ENCODE peak calls at places on chromosomes 4 and X, in seven cellular contexts. One of them, this sample, is unnamed.

GRCh38 chr4:141890279-141890678 is 253.9 kb downstream of the IL15 start:
- DNase-seq in cardiac fibroblast: peak; percentile 21
- DNase-seq in Kasumi-1: no peak
- DNase-seq in HT1080: no peak
- DNase-seq in foreskin fibroblast: no peak
- DNase-seq in GOT3: no peak
- DNase-seq in left lung: no peak
- DNase-seq in this sample: no peak

GRCh38 chrX:39527045-39527444 is 570.7 kb downstream of the BCOR start:
- DNase-seq in cardiac fibroblast: peak; percentile 23
- DNase-seq in Kasumi-1: no peak
- DNase-seq in HT1080: peak; percentile 4
- DNase-seq in foreskin fibroblast: peak; percentile 24
- DNase-seq in GOT3: peak; percentile 9
- DNase-seq in left lung: no peak
- DNase-seq in this sample: no peak

GRCh38 chrX:154730271-154730883 is 20.5 kb downstream of the GAB3 start:
- DNase-seq in cardiac fibroblast: peak; percentile 91
- DNase-seq in Kasumi-1: no peak
- DNase-seq in HT1080: no peak
- DNase-seq in foreskin fibroblast: peak; percentile 55
- DNase-seq in GOT3: no peak
- DNase-seq in left lung: no peak
- DNase-seq in this sample: no peak

GRCh38 chr4:82555279-82555678 is 6.5 kb downstream of the TMEM150C start:
- DNase-seq in cardiac fibroblast: no peak
- DNase-seq in Kasumi-1: peak; percentile 54
- DNase-seq in HT1080: peak; percentile 26
- DNase-seq in foreskin fibroblast: no peak
- DNase-seq in GOT3: no peak
- DNase-seq in left lung: no peak
- DNase-seq in this sample: peak; percentile 35

GRCh38 chrX:74242484-74243138 is 61.4 kb upstream of the ZCCHC13 start:
- DNase-seq in cardiac fibroblast: no peak
- DNase-seq in Kasumi-1: no peak
- DNase-seq in HT1080: no peak
- DNase-seq in foreskin fibroblast: no peak
- DNase-seq in GOT3: no peak
- DNase-seq in left lung: no peak
- DNase-seq in this sample: no peak

GRCh38 chr4:107740950-107741701 is 21.1 kb upstream of the PAPSS1 start:
- DNase-seq in cardiac fibroblast: peak; percentile 92
- DNase-seq in Kasumi-1: no peak
- DNase-seq in HT1080: no peak
- DNase-seq in foreskin fibroblast: peak; percentile 76
- DNase-seq in GOT3: no peak
- DNase-seq in left lung: no peak
- DNase-seq in this sample: no peak

GRCh38 chrX:119989905-119990408 is 46.4 kb upstream of the NKAP start:
- DNase-seq in cardiac fibroblast: no peak
- DNase-seq in Kasumi-1: no peak
- DNase-seq in HT1080: no peak
- DNase-seq in foreskin fibroblast: no peak
- DNase-seq in GOT3: no peak
- DNase-seq in left lung: no peak
- DNase-seq in this sample: no peak

GRCh38 chr4:141339966-141340365 is 119.3 kb downstream of the ZNF330 start:
- DNase-seq in cardiac fibroblast: no peak
- DNase-seq in Kasumi-1: no peak
- DNase-seq in HT1080: no peak
- DNase-seq in foreskin fibroblast: no peak
- DNase-seq in GOT3: no peak
- DNase-seq in left lung: no peak
- DNase-seq in this sample: no peak

GRCh38 chr4:128802680-128803628 is 6.5 kb upstream of the JADE1 start:
- DNase-seq in cardiac fibroblast: no peak
- DNase-seq in Kasumi-1: no peak
- DNase-seq in HT1080: no peak
- DNase-seq in foreskin fibroblast: no peak
- DNase-seq in GOT3: no peak
- DNase-seq in left lung: no peak
- DNase-seq in this sample: no peak

GRCh38 chrX:25601323-25601722 is 536.8 kb upstream of the MAGEB18 start:
- DNase-seq in cardiac fibroblast: no peak
- DNase-seq in Kasumi-1: no peak
- DNase-seq in HT1080: no peak
- DNase-seq in foreskin fibroblast: no peak
- DNase-seq in GOT3: no peak
- DNase-seq in left lung: no peak
- DNase-seq in this sample: no peak

GRCh38 chrX:49001521-49002090 is 458 bp downstream of the GRIPAP1 start:
- DNase-seq in cardiac fibroblast: peak; percentile 46
- DNase-seq in Kasumi-1: peak; percentile 36
- DNase-seq in HT1080: peak; percentile 9
- DNase-seq in foreskin fibroblast: peak; percentile 26
- DNase-seq in GOT3: no peak
- DNase-seq in left lung: no peak
- DNase-seq in this sample: no peak

GRCh38 chr4:106898621-106899230 is 137.4 kb downstream of the DKK2 start:
- DNase-seq in cardiac fibroblast: peak; percentile 51
- DNase-seq in Kasumi-1: peak; percentile 75
- DNase-seq in HT1080: peak; percentile 21
- DNase-seq in foreskin fibroblast: peak; percentile 53
- DNase-seq in GOT3: no peak
- DNase-seq in left lung: peak; percentile 29
- DNase-seq in this sample: peak; percentile 30

GRCh38 chr4:179110816-179111215 is 1668.6 kb upstream of the AGA start:
- DNase-seq in cardiac fibroblast: no peak
- DNase-seq in Kasumi-1: no peak
- DNase-seq in HT1080: no peak
- DNase-seq in foreskin fibroblast: no peak
- DNase-seq in GOT3: no peak
- DNase-seq in left lung: no peak
- DNase-seq in this sample: no peak

GRCh38 chr4:128337863-128338262 is 50.2 kb upstream of the PGRMC2 start:
- DNase-seq in cardiac fibroblast: no peak
- DNase-seq in Kasumi-1: peak; percentile 12
- DNase-seq in HT1080: no peak
- DNase-seq in foreskin fibroblast: no peak
- DNase-seq in GOT3: no peak
- DNase-seq in left lung: no peak
- DNase-seq in this sample: no peak

GRCh38 chrX:143378851-143379250 is 138.4 kb downstream of the SPANXN3 start:
- DNase-seq in cardiac fibroblast: peak; percentile 0
- DNase-seq in Kasumi-1: peak; percentile 13
- DNase-seq in HT1080: no peak
- DNase-seq in foreskin fibroblast: no peak
- DNase-seq in GOT3: no peak
- DNase-seq in left lung: no peak
- DNase-seq in this sample: no peak

GRCh38 chrX:48919947-48920712 is 1.3 kb upstream of the PIM2 start:
- DNase-seq in cardiac fibroblast: no peak
- DNase-seq in Kasumi-1: no peak
- DNase-seq in HT1080: no peak
- DNase-seq in foreskin fibroblast: no peak
- DNase-seq in GOT3: no peak
- DNase-seq in left lung: no peak
- DNase-seq in this sample: no peak

GRCh38 chr4:155509619-155510018 is 132.9 kb upstream of the MAP9 start:
- DNase-seq in cardiac fibroblast: peak; percentile 24
- DNase-seq in Kasumi-1: no peak
- DNase-seq in HT1080: no peak
- DNase-seq in foreskin fibroblast: no peak
- DNase-seq in GOT3: no peak
- DNase-seq in left lung: no peak
- DNase-seq in this sample: no peak

GRCh38 chr4:113601636-113602035 is 159.9 kb downstream of the CAMK2D start:
- DNase-seq in cardiac fibroblast: no peak
- DNase-seq in Kasumi-1: no peak
- DNase-seq in HT1080: no peak
- DNase-seq in foreskin fibroblast: no peak
- DNase-seq in GOT3: no peak
- DNase-seq in left lung: no peak
- DNase-seq in this sample: no peak

GRCh38 chr4:169085015-169085414 is 75.0 kb upstream of the CBR4 start:
- DNase-seq in cardiac fibroblast: no peak
- DNase-seq in Kasumi-1: no peak
- DNase-seq in HT1080: no peak
- DNase-seq in foreskin fibroblast: no peak
- DNase-seq in GOT3: no peak
- DNase-seq in left lung: no peak
- DNase-seq in this sample: no peak